ENCODE peak calls at places on chromosomes 3 and 15, in four cellular contexts. One of them, this sample, is unnamed.

GRCh38 chr3:57421336-57421735 is 122.8 kb downstream of the DNAH12 start:
- DNase-seq in HCT116: no peak
- DNase-seq in SK-N-SH: no peak
- DNase-seq in K562: no peak
- DNase-seq in this sample: no peak

GRCh38 chr15:70788114-70789049 is 25.0 kb upstream of the UACA start:
- DNase-seq in SK-N-SH: no peak
- DNase-seq in K562: no peak
- DNase-seq in HCT116: peak; percentile 13
- DNase-seq in this sample: peak; percentile 76

GRCh38 chr15:60854858-60855568 is 374.1 kb downstream of the RORA start:
- DNase-seq in HCT116: no peak
- DNase-seq in K562: no peak
- DNase-seq in SK-N-SH: no peak
- DNase-seq in this sample: no peak

GRCh38 chr15:35271371-35272043 is 186.4 kb upstream of the NANOGP8 start:
- DNase-seq in SK-N-SH: no peak
- DNase-seq in HCT116: no peak
- DNase-seq in K562: no peak
- DNase-seq in this sample: no peak

GRCh38 chr15:30990451-30991300 is 752 bp downstream of the MTMR10 start:
- DNase-seq in K562: peak; percentile 15
- DNase-seq in HCT116: no peak
- DNase-seq in SK-N-SH: no peak
- DNase-seq in this sample: no peak

GRCh38 chr15:45784656-45785055 is 149.8 kb downstream of the SQOR start:
- DNase-seq in K562: no peak
- DNase-seq in SK-N-SH: no peak
- DNase-seq in HCT116: no peak
- DNase-seq in this sample: no peak

GRCh38 chr15:39287322-39288195 is 293.3 kb upstream of the THBS1 start:
- DNase-seq in K562: no peak
- DNase-seq in SK-N-SH: no peak
- DNase-seq in HCT116: no peak
- DNase-seq in this sample: no peak

GRCh38 chr3:17749281-17749680 is 6.8 kb upstream of the TBC1D5 start:
- DNase-seq in SK-N-SH: no peak
- DNase-seq in HCT116: no peak
- DNase-seq in K562: no peak
- DNase-seq in this sample: no peak

GRCh38 chr15:62844564-62845235 is 197.8 kb upstream of the TPM1 start:
- DNase-seq in SK-N-SH: no peak
- DNase-seq in K562: no peak
- DNase-seq in HCT116: no peak
- DNase-seq in this sample: no peak

GRCh38 chr3:9201278-9201677 is 48.2 kb downstream of the SRGAP3 start:
- DNase-seq in K562: no peak
- DNase-seq in SK-N-SH: peak; percentile 78
- DNase-seq in HCT116: no peak
- DNase-seq in this sample: no peak

GRCh38 chr3:141114816-141115458 is 63.8 kb downstream of the SPSB4 start:
- DNase-seq in K562: peak; percentile 40
- DNase-seq in SK-N-SH: peak; percentile 50
- DNase-seq in HCT116: peak; percentile 10
- DNase-seq in this sample: no peak

GRCh38 chr3:140035856-140036255 is 100.9 kb downstream of the CLSTN2 start:
- DNase-seq in K562: no peak
- DNase-seq in SK-N-SH: no peak
- DNase-seq in HCT116: no peak
- DNase-seq in this sample: no peak

GRCh38 chr3:192212335-192212734 is 515.0 kb downstream of the FGF12 start:
- DNase-seq in SK-N-SH: no peak
- DNase-seq in K562: no peak
- DNase-seq in HCT116: no peak
- DNase-seq in this sample: no peak

GRCh38 chr3:5136619-5137429 is 14.7 kb downstream of the ARL8B start:
- DNase-seq in SK-N-SH: peak; percentile 37
- DNase-seq in K562: peak; percentile 52
- DNase-seq in HCT116: no peak
- DNase-seq in this sample: no peak

GRCh38 chr3:73228425-73228824 is 167.0 kb downstream of the EBLN2 start:
- DNase-seq in HCT116: no peak
- DNase-seq in SK-N-SH: no peak
- DNase-seq in K562: no peak
- DNase-seq in this sample: no peak

GRCh38 chr3:29144807-29145206 is 136.1 kb upstream of the RBMS3 start:
- DNase-seq in SK-N-SH: peak; percentile 55
- DNase-seq in K562: no peak
- DNase-seq in HCT116: no peak
- DNase-seq in this sample: no peak

GRCh38 chr3:49198161-49198560 is 26.8 kb downstream of the KLHDC8B start:
- DNase-seq in K562: no peak
- DNase-seq in SK-N-SH: no peak
- DNase-seq in HCT116: no peak
- DNase-seq in this sample: no peak

DNA sequence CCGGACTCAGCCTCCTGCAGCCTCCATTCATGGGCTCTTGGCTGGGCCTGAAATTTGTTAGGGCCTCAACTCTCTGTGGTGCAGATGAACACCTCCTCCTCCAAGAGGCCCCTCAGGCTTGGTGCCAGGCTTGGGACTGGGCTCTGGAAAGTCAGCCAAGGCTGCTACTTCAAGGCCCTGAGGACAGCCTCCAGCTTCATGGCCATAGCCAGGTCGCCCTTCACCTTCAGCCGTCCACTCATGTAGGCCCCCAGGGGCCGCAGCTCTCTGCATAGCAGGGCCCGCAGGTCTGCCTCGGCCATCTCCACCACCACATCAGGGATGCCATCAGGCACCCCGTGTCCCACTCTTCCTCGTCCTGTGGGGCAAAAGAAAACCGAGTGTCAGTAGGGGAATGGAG is 8.3 kb downstream of the STOML1 start:
- DNase-seq in K562: no peak
- DNase-seq in HCT116: no peak
- DNase-seq in SK-N-SH: no peak
- DNase-seq in this sample: no peak
- H2AFZ ChIP-seq in K562: no peak overlapping the region
- H2AFZ ChIP-seq in HCT116: no peak overlapping the region
- H2AFZ ChIP-seq in SK-N-SH: no peak overlapping the region
- H2AFZ ChIP-seq in this sample: no peak overlapping the region

DNA sequence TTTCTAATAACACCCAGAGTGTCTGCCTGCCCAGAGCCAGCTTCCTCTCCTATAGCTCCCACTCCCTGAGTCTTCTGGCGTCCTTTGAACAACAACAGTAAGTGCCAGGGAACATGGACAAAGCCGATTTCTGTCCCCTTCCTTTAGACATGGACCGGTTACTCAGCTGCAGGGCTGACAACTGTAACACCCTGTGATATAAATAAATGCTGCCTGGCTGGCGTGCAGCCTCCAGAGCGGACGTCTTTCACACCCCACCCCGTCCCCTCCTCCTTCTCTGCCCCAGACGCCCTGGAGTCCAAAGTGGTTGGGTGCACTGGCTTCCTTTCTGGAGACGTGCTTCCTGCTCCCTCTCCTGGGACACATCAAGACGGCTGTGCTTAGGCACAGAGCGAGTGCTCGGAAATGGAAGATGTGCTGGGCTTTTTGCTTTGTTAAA is 281.9 kb upstream of the LRRFIP2 start:
- DNase-seq in SK-N-SH: peak; percentile 57
- DNase-seq in HCT116: no peak
- DNase-seq in K562: no peak
- DNase-seq in this sample: no peak
- TF ChIP-seq CTCF in SK-N-SH: no peak
- TF ChIP-seq CTCF in HCT116: no peak
- TF ChIP-seq CTCF in K562: no peak
- TF ChIP-seq CTCF in this sample: no peak

DNA sequence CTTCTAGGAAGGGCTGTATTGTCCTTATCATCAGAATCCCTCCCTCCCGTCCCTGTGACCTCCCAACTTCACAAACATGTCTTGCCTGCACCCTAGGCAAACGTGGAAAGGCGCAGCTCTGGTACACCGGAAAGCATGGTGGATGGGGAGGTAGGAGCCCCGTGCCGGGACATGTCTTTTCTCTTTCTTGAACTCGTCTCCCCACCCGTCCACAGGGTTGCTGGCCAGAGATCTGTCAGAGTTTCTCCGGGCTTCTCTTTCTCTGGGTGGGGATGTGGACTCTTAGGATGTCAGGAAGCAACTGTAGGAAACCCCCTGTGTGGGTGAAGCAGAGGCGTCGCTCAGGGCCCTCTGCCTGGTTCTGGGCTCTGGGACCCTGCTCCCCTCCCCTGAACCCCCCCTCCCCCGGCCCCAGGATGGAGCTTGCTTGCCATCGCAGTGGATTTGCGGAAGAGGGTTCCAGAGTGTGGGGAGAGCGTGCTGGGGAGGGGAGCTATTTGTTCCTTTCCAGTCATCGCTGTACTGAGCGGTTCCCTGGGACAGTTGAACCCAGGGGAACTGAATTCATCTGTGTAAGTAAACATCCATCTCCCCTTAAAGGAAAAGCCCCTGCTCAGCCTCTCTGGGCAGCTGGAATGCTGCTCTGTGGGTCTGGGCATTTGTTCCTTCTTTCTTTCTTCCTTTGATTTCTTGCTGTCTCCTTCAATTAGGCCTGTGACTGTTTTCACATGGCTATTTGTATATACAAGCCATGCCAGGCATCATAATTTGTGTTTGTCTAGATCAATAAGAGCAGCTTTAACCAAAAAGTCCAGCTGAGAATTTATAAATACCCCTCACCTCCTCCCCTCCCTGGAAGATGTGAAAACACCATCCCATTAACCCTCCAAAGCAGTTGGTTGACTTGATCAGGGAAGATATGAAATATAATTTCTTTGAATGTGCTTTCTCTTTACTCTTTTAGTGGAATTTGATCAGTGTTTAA is 72.8 kb downstream of the SMAD3 start:
- DNase-seq in K562: peak; percentile 50
- DNase-seq in HCT116: no peak
- DNase-seq in SK-N-SH: no peak
- DNase-seq in this sample: no peak
- H4K20me1 ChIP-seq in K562: peaks cover 9% of the 10 kb centered on the region
- H4K20me1 ChIP-seq in HCT116: no peaks in the 10 kb centered on the region
- H4K20me1 ChIP-seq in SK-N-SH: no peaks in the 10 kb centered on the region
- H4K20me1 ChIP-seq in this sample: no peaks in the 10 kb centered on the region

GRCh38 chr3:177810162-177810623 is 612.9 kb upstream of the TBL1XR1 start:
- DNase-seq in HCT116: no peak
- DNase-seq in SK-N-SH: no peak
- DNase-seq in K562: no peak
- DNase-seq in this sample: peak; percentile 99
- H2AFZ ChIP-seq in HCT116: no peak overlapping the region
- H2AFZ ChIP-seq in SK-N-SH: peak overlapping the region; percentile 7
- H2AFZ ChIP-seq in K562: no peak overlapping the region
- H2AFZ ChIP-seq in this sample: peak overlapping the region; percentile 36

GRCh38 chr3:117144832-117145231 is 435.3 kb downstream of the TUSC7 start:
- DNase-seq in K562: no peak
- DNase-seq in SK-N-SH: no peak
- DNase-seq in HCT116: no peak
- DNase-seq in this sample: no peak
- TF ChIP-seq CTCF in K562: no peak
- TF ChIP-seq CTCF in SK-N-SH: no peak
- TF ChIP-seq CTCF in HCT116: no peak
- TF ChIP-seq CTCF in this sample: no peak

DNA sequence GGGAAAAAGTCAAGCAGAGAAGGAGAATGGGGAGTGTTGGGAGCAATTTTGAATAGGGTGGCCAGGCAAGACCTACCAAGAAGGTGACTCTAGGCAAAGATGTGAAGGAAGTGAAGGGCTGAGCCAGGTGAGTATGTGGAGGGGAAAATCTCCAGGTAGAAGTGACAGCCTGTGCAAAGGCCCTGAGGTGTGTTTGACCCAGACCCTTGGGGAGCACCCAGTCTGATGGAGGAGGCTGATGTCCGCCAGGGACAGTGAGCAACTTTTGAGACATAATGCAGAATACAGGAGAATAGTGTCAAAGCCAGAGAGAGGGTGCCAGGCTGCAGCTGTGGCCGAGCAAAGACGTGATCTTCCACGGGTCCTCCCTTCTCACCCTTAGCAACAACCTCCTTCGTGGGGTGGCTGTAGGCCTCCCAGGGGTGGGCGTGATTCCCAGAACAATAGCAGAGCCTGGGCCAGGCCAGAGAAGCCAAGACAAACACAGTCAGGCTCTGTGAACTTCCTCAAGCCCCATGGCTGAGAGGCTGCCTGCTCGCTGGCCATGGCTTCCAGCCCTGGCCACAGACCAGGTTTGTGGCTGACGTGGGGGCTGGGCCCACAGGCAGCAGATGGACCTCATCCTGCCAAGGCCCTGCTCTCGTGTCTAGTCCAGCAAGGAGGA is 58.1 kb downstream of the SLC6A6 start:
- DNase-seq in HCT116: no peak
- DNase-seq in K562: no peak
- DNase-seq in SK-N-SH: no peak
- DNase-seq in this sample: peak; percentile 34
- H4K20me1 ChIP-seq in HCT116: no peaks in the 10 kb centered on the region
- H4K20me1 ChIP-seq in K562: no peaks in the 10 kb centered on the region
- H4K20me1 ChIP-seq in SK-N-SH: no peaks in the 10 kb centered on the region
- H4K20me1 ChIP-seq in this sample: no peaks in the 10 kb centered on the region

This sample was measured in PC-9.